ENCODE peak calls at places on chromosomes 11 and 22, in four cellular contexts. One of them, this sample, is unnamed.

GRCh38 chr22:45101828-45102227 is 61.9 kb upstream of the NUP50 start:
- DNase-seq in keratinocyte: no peak
- DNase-seq in DND-41: peak; percentile 42
- DNase-seq in AG04450: no peak
- DNase-seq in this sample: peak; percentile 67

GRCh38 chr11:77073328-77074001 is 6.7 kb downstream of the CAPN5 start:
- DNase-seq in keratinocyte: peak; percentile 25
- DNase-seq in DND-41: no peak
- DNase-seq in AG04450: peak; percentile 80
- DNase-seq in this sample: no peak

GRCh38 chr11:112219476-112220232 is 6.6 kb upstream of the PTS start:
- DNase-seq in keratinocyte: no peak
- DNase-seq in DND-41: peak; percentile 53
- DNase-seq in AG04450: peak; percentile 52
- DNase-seq in this sample: peak; percentile 80

GRCh38 chr11:10778217-10778970 is 27.3 kb downstream of the CTR9 start:
- DNase-seq in keratinocyte: no peak
- DNase-seq in DND-41: no peak
- DNase-seq in AG04450: peak; percentile 54
- DNase-seq in this sample: no peak

GRCh38 chr11:36065436-36065835 is 121.6 kb downstream of the LDLRAD3 start:
- DNase-seq in keratinocyte: no peak
- DNase-seq in DND-41: no peak
- DNase-seq in AG04450: no peak
- DNase-seq in this sample: no peak

GRCh38 chr11:64826578-64827450 is 16.5 kb upstream of the MEN1 start:
- DNase-seq in keratinocyte: no peak
- DNase-seq in DND-41: no peak
- DNase-seq in AG04450: no peak
- DNase-seq in this sample: no peak

GRCh38 chr22:45867906-45868555 is 108.9 kb downstream of the WNT7B start:
- DNase-seq in keratinocyte: no peak
- DNase-seq in DND-41: peak; percentile 1
- DNase-seq in AG04450: no peak
- DNase-seq in this sample: no peak

GRCh38 chr11:44615041-44615513 is 49.6 kb downstream of the CD82 start:
- DNase-seq in keratinocyte: no peak
- DNase-seq in DND-41: no peak
- DNase-seq in AG04450: no peak
- DNase-seq in this sample: no peak

GRCh38 chr11:9231848-9232177 is 33.3 kb downstream of the DENND5A start:
- DNase-seq in keratinocyte: no peak
- DNase-seq in DND-41: no peak
- DNase-seq in AG04450: no peak
- DNase-seq in this sample: peak; percentile 39

GRCh38 chr22:46340676-46341075 is 5.2 kb downstream of the TRMU start:
- DNase-seq in keratinocyte: no peak
- DNase-seq in DND-41: no peak
- DNase-seq in AG04450: no peak
- DNase-seq in this sample: no peak

GRCh38 chr11:125514336-125515101 is 18.5 kb upstream of the FEZ1 start:
- DNase-seq in keratinocyte: peak; percentile 93
- DNase-seq in DND-41: peak; percentile 65
- DNase-seq in AG04450: no peak
- DNase-seq in this sample: peak; percentile 92

GRCh38 chr11:94648789-94649188 is 81.6 kb downstream of the PIWIL4 start:
- DNase-seq in keratinocyte: no peak
- DNase-seq in DND-41: no peak
- DNase-seq in AG04450: no peak
- DNase-seq in this sample: no peak

GRCh38 chr11:125667151-125667550 is 13.5 kb downstream of the ACRV1 start:
- DNase-seq in keratinocyte: no peak
- DNase-seq in DND-41: no peak
- DNase-seq in AG04450: no peak
- DNase-seq in this sample: no peak

GRCh38 chr11:72736452-72737069 is 15.6 kb downstream of the ARAP1 start:
- DNase-seq in keratinocyte: no peak
- DNase-seq in DND-41: peak; percentile 64
- DNase-seq in AG04450: no peak
- DNase-seq in this sample: peak; percentile 65

GRCh38 chr11:63243533-63243932 is at the start of gene SLC22A25:
- DNase-seq in keratinocyte: no peak
- DNase-seq in DND-41: no peak
- DNase-seq in AG04450: no peak
- DNase-seq in this sample: no peak

GRCh38 chr11:73597340-73597955 is 464 bp downstream of the FAM168A start:
- DNase-seq in keratinocyte: no peak
- DNase-seq in DND-41: no peak
- DNase-seq in AG04450: no peak
- DNase-seq in this sample: no peak

GRCh38 chr11:7514099-7514725 is 413 bp downstream of the PPFIBP2 start:
- DNase-seq in keratinocyte: no peak
- DNase-seq in DND-41: no peak
- DNase-seq in AG04450: no peak
- DNase-seq in this sample: no peak

GRCh38 chr11:36377759-36378553 is 81.9 kb downstream of the PRR5L start:
- DNase-seq in keratinocyte: no peak
- DNase-seq in DND-41: no peak
- DNase-seq in AG04450: no peak
- DNase-seq in this sample: no peak

GRCh38 chr11:17395554-17395961 is 7.1 kb upstream of the KCNJ11 start:
- DNase-seq in keratinocyte: no peak
- DNase-seq in DND-41: no peak
- DNase-seq in AG04450: no peak
- DNase-seq in this sample: no peak
- H3K4me3 ChIP-seq in keratinocyte: no peak overlapping the region
- H3K4me3 ChIP-seq in DND-41: no peak overlapping the region
- H3K4me3 ChIP-seq in AG04450: no peak overlapping the region
- H3K4me3 ChIP-seq in this sample: no peak overlapping the region

GRCh38 chr11:118646393-118646792 is 33.1 kb downstream of the TREH start:
- DNase-seq in keratinocyte: no peak
- DNase-seq in DND-41: no peak
- DNase-seq in AG04450: no peak
- DNase-seq in this sample: no peak

GRCh38 chr11:118650366-118650765 is 29.1 kb downstream of the TREH start:
- DNase-seq in keratinocyte: no peak
- DNase-seq in DND-41: no peak
- DNase-seq in AG04450: no peak
- DNase-seq in this sample: no peak

GRCh38 chr11:118649941-118650340 is 29.5 kb downstream of the TREH start:
- DNase-seq in keratinocyte: no peak
- DNase-seq in DND-41: no peak
- DNase-seq in AG04450: no peak
- DNase-seq in this sample: no peak

GRCh38 chr11:118645066-118645715 is 34.3 kb downstream of the TREH start:
- DNase-seq in keratinocyte: no peak
- DNase-seq in DND-41: no peak
- DNase-seq in AG04450: no peak
- DNase-seq in this sample: no peak

GRCh38 chr11:118648291-118648690 is 31.2 kb downstream of the TREH start:
- DNase-seq in keratinocyte: no peak
- DNase-seq in DND-41: no peak
- DNase-seq in AG04450: no peak
- DNase-seq in this sample: no peak
- H3K4me3 ChIP-seq in keratinocyte: no peak overlapping the region
- H3K4me3 ChIP-seq in DND-41: no peak overlapping the region
- H3K4me3 ChIP-seq in AG04450: no peak overlapping the region
- H3K4me3 ChIP-seq in this sample: no peak overlapping the region

GRCh38 chr22:36253523-36254490 is 874 bp downstream of the APOL1 start:
- DNase-seq in keratinocyte: no peak
- DNase-seq in DND-41: peak; percentile 36
- DNase-seq in AG04450: no peak
- DNase-seq in this sample: no peak

GRCh38 chr22:36257948-36258674 is 5.2 kb downstream of the APOL1 start:
- DNase-seq in keratinocyte: no peak
- DNase-seq in DND-41: no peak
- DNase-seq in AG04450: no peak
- DNase-seq in this sample: no peak

GRCh38 chr22:36257308-36257707 is 4.4 kb downstream of the APOL1 start:
- DNase-seq in keratinocyte: no peak
- DNase-seq in DND-41: no peak
- DNase-seq in AG04450: no peak
- DNase-seq in this sample: no peak

GRCh38 chr22:36256474-36256873 is 3.5 kb downstream of the APOL1 start:
- DNase-seq in keratinocyte: no peak
- DNase-seq in DND-41: no peak
- DNase-seq in AG04450: no peak
- DNase-seq in this sample: no peak

DNA sequence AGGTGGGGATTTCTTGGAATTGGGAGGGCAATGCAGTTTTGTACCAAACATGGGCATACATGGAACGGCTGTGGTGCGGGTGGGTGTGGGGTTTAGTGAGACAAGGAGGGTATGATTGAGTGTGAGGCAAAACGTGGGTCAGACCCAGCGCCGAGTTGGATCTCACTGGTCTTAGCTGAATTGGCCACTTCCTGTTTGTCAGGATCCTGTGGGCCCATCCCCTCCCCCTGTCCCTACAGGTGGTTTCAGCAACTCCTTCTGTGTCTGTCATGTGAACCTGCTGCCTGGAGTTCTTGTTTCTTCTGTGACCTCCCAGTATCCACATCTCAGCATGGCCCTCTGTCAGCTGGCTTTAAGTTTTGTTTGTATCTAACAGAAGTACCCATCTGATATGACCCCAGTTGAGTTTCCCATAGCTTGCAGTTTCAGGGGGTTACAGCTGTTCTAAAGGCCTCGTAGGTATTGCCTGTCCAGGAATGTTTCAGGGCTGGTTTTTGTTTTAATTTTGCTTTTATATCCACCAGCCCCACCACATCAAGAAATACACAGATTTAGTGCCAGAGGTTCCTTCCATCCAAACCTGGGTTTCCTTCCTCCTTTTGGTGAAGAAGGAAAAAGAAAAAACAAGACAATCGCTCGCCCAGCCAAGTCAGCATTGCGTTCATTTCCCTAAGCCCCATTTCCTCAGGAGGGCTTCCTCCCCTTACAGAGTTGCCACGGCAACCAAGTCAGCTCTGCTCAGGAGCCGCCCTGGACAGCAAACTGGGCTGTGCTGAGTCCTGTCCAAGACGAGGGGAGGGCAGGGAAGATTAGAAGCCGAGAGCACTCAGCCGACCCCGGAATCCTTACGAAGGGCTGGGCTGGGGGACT is 6.1 kb downstream of the APOL1 start:
- DNase-seq in keratinocyte: no peak
- DNase-seq in DND-41: peak; percentile 46
- DNase-seq in AG04450: no peak
- DNase-seq in this sample: no peak
- H3K4me3 ChIP-seq in keratinocyte: no peak overlapping the region
- H3K4me3 ChIP-seq in DND-41: no peak overlapping the region
- H3K4me3 ChIP-seq in AG04450: no peak overlapping the region
- H3K4me3 ChIP-seq in this sample: no peak overlapping the region

DNA sequence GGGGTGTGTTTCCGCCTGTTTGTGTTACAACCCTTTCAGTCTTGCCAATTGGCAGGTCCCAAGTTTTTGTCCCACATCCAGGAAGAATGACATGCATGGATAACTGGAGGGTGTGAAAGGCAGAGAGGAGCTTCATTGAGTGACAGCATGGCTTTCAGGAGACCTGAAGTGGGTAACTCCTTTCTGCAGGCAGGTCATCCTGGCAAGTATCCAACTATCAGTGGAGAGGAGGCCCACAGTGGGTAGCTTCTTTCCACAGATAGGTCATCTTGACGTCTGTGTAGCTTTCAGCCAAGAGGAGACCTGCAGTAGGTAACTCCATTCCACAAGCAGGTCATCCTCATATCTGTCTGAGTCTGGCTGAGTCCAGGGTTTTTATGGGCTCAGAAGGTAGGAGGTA is 1268.8 kb upstream of the CNTN5 start:
- DNase-seq in keratinocyte: no peak
- DNase-seq in DND-41: no peak
- DNase-seq in AG04450: no peak
- DNase-seq in this sample: no peak
- H3K4me3 ChIP-seq in keratinocyte: no peak overlapping the region
- H3K4me3 ChIP-seq in DND-41: no peak overlapping the region
- H3K4me3 ChIP-seq in AG04450: no peak overlapping the region
- H3K4me3 ChIP-seq in this sample: no peak overlapping the region

DNA sequence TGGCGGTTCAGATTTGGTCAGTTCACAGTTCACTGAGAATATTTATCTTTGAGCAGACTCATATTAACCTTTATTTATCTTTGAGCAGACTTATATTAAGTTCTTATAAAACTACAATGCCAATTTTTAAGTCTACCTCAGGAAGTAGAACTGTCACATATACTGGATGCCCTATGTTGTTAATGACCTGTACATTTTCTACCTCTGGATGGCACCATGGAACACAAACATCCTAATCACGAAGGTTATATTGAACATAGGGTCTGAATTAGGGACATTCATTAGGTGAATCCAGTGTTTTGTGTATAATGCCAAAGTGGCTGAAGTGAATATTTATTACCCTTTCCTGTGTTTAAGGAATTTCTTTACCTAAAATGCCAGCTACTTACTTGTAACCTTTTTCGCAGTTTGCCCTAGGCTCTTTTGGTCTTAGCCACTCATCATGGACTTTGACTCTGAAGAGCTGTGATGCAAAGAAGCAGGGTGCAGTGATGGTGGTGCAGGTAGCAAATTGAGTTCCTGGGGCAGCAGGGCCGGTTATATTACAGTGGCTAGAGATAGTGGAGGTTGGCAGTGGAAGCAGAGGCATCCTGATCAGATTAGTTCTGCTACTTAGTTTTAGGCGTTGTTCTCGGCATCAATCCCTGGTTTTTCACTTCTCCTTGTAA is 71.8 kb downstream of the STIM1 start:
- DNase-seq in keratinocyte: no peak
- DNase-seq in DND-41: no peak
- DNase-seq in AG04450: no peak
- DNase-seq in this sample: no peak
- H3K4me3 ChIP-seq in keratinocyte: no peak overlapping the region
- H3K4me3 ChIP-seq in DND-41: no peak overlapping the region
- H3K4me3 ChIP-seq in AG04450: no peak overlapping the region
- H3K4me3 ChIP-seq in this sample: no peak overlapping the region

GRCh38 chr11:62055970-62056369 is 67.8 kb upstream of the INCENP start:
- DNase-seq in keratinocyte: no peak
- DNase-seq in DND-41: no peak
- DNase-seq in AG04450: no peak
- DNase-seq in this sample: no peak
- H3K4me3 ChIP-seq in keratinocyte: no peak overlapping the region
- H3K4me3 ChIP-seq in DND-41: no peak overlapping the region
- H3K4me3 ChIP-seq in AG04450: no peak overlapping the region
- H3K4me3 ChIP-seq in this sample: no peak overlapping the region

GRCh38 chr11:133082453-133082781 is 449.9 kb downstream of the OPCML start:
- DNase-seq in keratinocyte: no peak
- DNase-seq in DND-41: peak; percentile 11
- DNase-seq in AG04450: no peak
- DNase-seq in this sample: peak; percentile 17
- H3K4me3 ChIP-seq in keratinocyte: no peak overlapping the region
- H3K4me3 ChIP-seq in DND-41: no peak overlapping the region
- H3K4me3 ChIP-seq in AG04450: no peak overlapping the region
- H3K4me3 ChIP-seq in this sample: no peak overlapping the region

GRCh38 chr11:130457909-130458729 is 9.7 kb downstream of the ADAMTS15 start:
- DNase-seq in keratinocyte: no peak
- DNase-seq in DND-41: no peak
- DNase-seq in AG04450: no peak
- DNase-seq in this sample: no peak
- H3K4me3 ChIP-seq in keratinocyte: no peak overlapping the region
- H3K4me3 ChIP-seq in DND-41: no peak overlapping the region
- H3K4me3 ChIP-seq in AG04450: no peak overlapping the region
- H3K4me3 ChIP-seq in this sample: no peak overlapping the region

This sample was measured in Jurkat, Clone E6-1.